ENCODE peak calls at places on chromosomes 16 and 17, in five cellular contexts. E is upper lobe of right lung; B is A172; Y is NCI-H226; D is activated T-cell treated with anti-CD3 and anti-CD28 coated beads, Interleukin-2, amount 50 U/mL, for 4 hours. C is an unnamed sample.

GRCh38 chr17:75832652-75833400 is 11.4 kb downstream of the UNC13D start:
- DNase-seq in Y (no peak), E (no peak), D (no peak), B (peak; percentile 51), C (no peak)

GRCh38 chr17:63881935-63882601 is at the start of gene GH2:
- DNase-seq in B (peak; percentile 65), D (peak; percentile 53), E (no peak), Y (peak; percentile 53), C (no peak)

GRCh38 chr17:61294286-61294685 is 105.4 kb upstream of the TBX2 start:
- DNase-seq in E (no peak), Y (no peak), D (no peak), B (no peak), C (no peak)

GRCh38 chr17:35086931-35087573 is 23.5 kb upstream of the RFFL start:
- DNase-seq in B (no peak), D (no peak), E (no peak), Y (no peak), C (no peak)

GRCh38 chr17:5838661-5839300 is 231.4 kb upstream of the WSCD1 start:
- DNase-seq in E (no peak), B (no peak), D (no peak), Y (no peak), C (no peak)

GRCh38 chr16:12201863-12202262 is 225.3 kb downstream of the SNX29 start:
- DNase-seq in E (no peak), D (no peak), B (no peak), Y (no peak), C (no peak)

GRCh38 chr17:48747445-48748363 is 19.2 kb upstream of the HOXB13 start:
- DNase-seq in Y (no peak), E (no peak), D (no peak), B (no peak), C (no peak)

GRCh38 chr16:82741073-82741615 is 114.4 kb downstream of the CDH13 start:
- DNase-seq in B (peak; percentile 67), E (no peak), D (no peak), Y (peak; percentile 28), C (no peak)

GRCh38 chr17:2054740-2055493 is at the start of gene HIC1:
- DNase-seq in E (peak; percentile 87), D (peak; percentile 75), B (peak; percentile 44), Y (peak; percentile 70), C (no peak)

GRCh38 chr17:76672270-76672851 is 28.8 kb upstream of the ST6GALNAC1 start:
- DNase-seq in D (no peak), Y (no peak), E (no peak), B (peak; percentile 16), C (no peak)

GRCh38 chr16:27465483-27465879 is 63.5 kb downstream of the IL21R start:
- DNase-seq in E (no peak), Y (no peak), D (no peak), B (peak; percentile 73), C (no peak)